ENCODE peak calls at places on chromosomes 6 and 20, in four cellular contexts. One of them, this sample, is unnamed.

GRCh38 chr6:74606488-74607135 is 599.2 kb downstream of the COL12A1 start:
- DNase-seq in SW 1271: peak; percentile 49
- DNase-seq in SIG-M5: no peak
- DNase-seq in neural progenitor cell: no peak
- DNase-seq in this sample: no peak

GRCh38 chr6:22447862-22448261 is 121.5 kb upstream of the HDGFL1 start:
- DNase-seq in SW 1271: no peak
- DNase-seq in SIG-M5: no peak
- DNase-seq in neural progenitor cell: peak; percentile 66
- DNase-seq in this sample: no peak

GRCh38 chr6:119862719-119863118 is 513.2 kb upstream of the MAN1A1 start:
- DNase-seq in SW 1271: no peak
- DNase-seq in SIG-M5: no peak
- DNase-seq in neural progenitor cell: no peak
- DNase-seq in this sample: no peak

GRCh38 chr6:98047881-98048280 is 764.9 kb upstream of the MMS22L start:
- DNase-seq in SW 1271: no peak
- DNase-seq in SIG-M5: no peak
- DNase-seq in neural progenitor cell: no peak
- DNase-seq in this sample: no peak

GRCh38 chr6:75853796-75854195 is 104.8 kb downstream of the MYO6 start:
- DNase-seq in SW 1271: no peak
- DNase-seq in SIG-M5: no peak
- DNase-seq in neural progenitor cell: no peak
- DNase-seq in this sample: no peak

GRCh38 chr6:110221738-110222137 is 41.5 kb downstream of the CDC40 start:
- DNase-seq in SW 1271: no peak
- DNase-seq in SIG-M5: no peak
- DNase-seq in neural progenitor cell: no peak
- DNase-seq in this sample: no peak

GRCh38 chr6:37922563-37922962 is 103.0 kb downstream of the ZFAND3 start:
- DNase-seq in SW 1271: no peak
- DNase-seq in SIG-M5: no peak
- DNase-seq in neural progenitor cell: no peak
- DNase-seq in this sample: no peak

GRCh38 chr20:34861386-34862084 is 11.1 kb downstream of the GGT7 start:
- DNase-seq in SW 1271: no peak
- DNase-seq in SIG-M5: no peak
- DNase-seq in neural progenitor cell: no peak
- DNase-seq in this sample: no peak

GRCh38 chr6:79612457-79612856 is 18.7 kb upstream of the SH3BGRL2 start:
- DNase-seq in SW 1271: no peak
- DNase-seq in SIG-M5: no peak
- DNase-seq in neural progenitor cell: no peak
- DNase-seq in this sample: no peak

GRCh38 chr6:15329154-15329781 is 83.4 kb downstream of the JARID2 start:
- DNase-seq in SW 1271: no peak
- DNase-seq in SIG-M5: no peak
- DNase-seq in neural progenitor cell: peak; percentile 62
- DNase-seq in this sample: no peak

GRCh38 chr6:111804627-111805235 is 68.5 kb downstream of the FYN start:
- DNase-seq in SW 1271: no peak
- DNase-seq in SIG-M5: no peak
- DNase-seq in neural progenitor cell: no peak
- DNase-seq in this sample: no peak

GRCh38 chr6:21479140-21479539 is 114.4 kb upstream of the SOX4 start:
- DNase-seq in SW 1271: no peak
- DNase-seq in SIG-M5: no peak
- DNase-seq in neural progenitor cell: no peak
- DNase-seq in this sample: no peak

GRCh38 chr6:139392834-139393233 is 18.4 kb upstream of the CITED2 start:
- DNase-seq in SW 1271: no peak
- DNase-seq in SIG-M5: peak; percentile 49
- DNase-seq in neural progenitor cell: no peak
- DNase-seq in this sample: no peak

GRCh38 chr6:99189823-99190721 is 159.4 kb downstream of the FAXC start:
- DNase-seq in SW 1271: no peak
- DNase-seq in SIG-M5: no peak
- DNase-seq in neural progenitor cell: no peak
- DNase-seq in this sample: no peak

GRCh38 chr6:28893172-28893799 is 30.5 kb downstream of the TRIM27 start:
- DNase-seq in SW 1271: no peak
- DNase-seq in SIG-M5: no peak
- DNase-seq in neural progenitor cell: no peak
- DNase-seq in this sample: no peak

GRCh38 chr6:52588710-52589091 is 11.8 kb upstream of the TRAM2 start:
- DNase-seq in SW 1271: no peak
- DNase-seq in SIG-M5: no peak
- DNase-seq in neural progenitor cell: no peak
- DNase-seq in this sample: no peak

GRCh38 chr6:92114797-92115196 is 1304.6 kb downstream of the EPHA7 start:
- DNase-seq in SW 1271: no peak
- DNase-seq in SIG-M5: no peak
- DNase-seq in neural progenitor cell: no peak
- DNase-seq in this sample: no peak

GRCh38 chr20:35248641-35249475 is 22.4 kb downstream of the MMP24 start:
- DNase-seq in SW 1271: no peak
- DNase-seq in SIG-M5: no peak
- DNase-seq in neural progenitor cell: no peak
- DNase-seq in this sample: no peak